ENCODE peak calls at places on chromosomes 1 and 21, in nine cellular contexts. B is astrocyte of the cerebellum, U is foreskin fibroblast, K is astrocyte of the spinal cord, Y is lung, G is keratinocyte, A is fibroblast of the aortic adventitia, I is cardiac muscle cell, O is stomach. E is an unnamed sample.

GRCh38 chr1:230542054-230542453 is 100.2 kb upstream of the COG2 start:
- DNase-seq in B (no peak), Y (no peak), G (peak), O (no peak), U (no peak), A (no peak), I (peak), K (peak), E (peak)

GRCh38 chr1:89351622-89352311 is 12.1 kb upstream of the GBP6 start:
- DNase-seq in U (no peak), K (no peak), O (no peak), A (no peak), Y (no peak), B (no peak), I (no peak), G (no peak), E (no peak)

GRCh38 chr1:48610628-48611542 is 138.9 kb upstream of the SPATA6 start:
- DNase-seq in Y (no peak), O (peak), I (no peak), G (no peak), U (no peak), A (no peak), K (no peak), B (no peak), E (no peak)

GRCh38 chr1:161736332-161736969 is 13.1 kb upstream of the DUSP12 start:
- DNase-seq in K (peak), I (peak), B (no peak), Y (no peak), G (no peak), A (peak), O (no peak), U (no peak), E (no peak)

GRCh38 chr1:110765640-110766335 is 91.0 kb upstream of the KCNA3 start:
- DNase-seq in O (no peak), A (peak), G (no peak), I (peak), Y (no peak), K (peak), B (peak), U (peak), E (peak)

GRCh38 chr1:1915911-1916835 is 1.1 kb downstream of the CALML6 start:
- DNase-seq in B (no peak), Y (no peak), K (no peak), U (no peak), G (no peak), O (peak), A (no peak), I (no peak), E (no peak)

GRCh38 chr1:180765156-180765555 is 133.3 kb downstream of the XPR1 start:
- DNase-seq in O (no peak), Y (no peak), K (no peak), I (peak), U (no peak), A (peak), B (no peak), G (no peak), E (peak)

GRCh38 chr1:29145739-29146437 is 22.2 kb upstream of the TMEM200B start:
- DNase-seq in Y (no peak), K (peak), O (peak), A (peak), B (peak), I (peak), G (no peak), U (peak), E (peak)

GRCh38 chr1:193457676-193458075 is 271.3 kb upstream of the B3GALT2 start:
- DNase-seq in Y (no peak), O (no peak), I (no peak), U (peak), A (no peak), B (no peak), K (no peak), G (no peak), E (no peak)

GRCh38 chr1:23343246-23344110 is 606 bp downstream of the HNRNPR start:
- DNase-seq in A (peak), O (peak), G (no peak), U (peak), I (peak), B (no peak), Y (no peak), K (peak), E (peak)

GRCh38 chr1:171476829-171477228 is 8.5 kb upstream of the PRRC2C start:
- DNase-seq in K (no peak), I (no peak), B (no peak), Y (no peak), U (no peak), G (no peak), O (no peak), A (no peak), E (no peak)

GRCh38 chr1:77590653-77591052 is 91.8 kb downstream of the ZZZ3 start:
- DNase-seq in U (no peak), B (no peak), A (no peak), O (no peak), K (no peak), G (no peak), I (no peak), Y (no peak), E (no peak)

GRCh38 chr1:94122201-94122970 is 1.4 kb upstream of the ABCA4 start:
- DNase-seq in I (peak), B (no peak), G (no peak), A (peak), O (no peak), Y (no peak), K (peak), U (no peak), E (peak)

GRCh38 chr21:41779659-41780058 is 12.8 kb upstream of the RIPK4 start:
- DNase-seq in B (no peak), U (no peak), I (no peak), Y (no peak), G (no peak), A (no peak), K (no peak), O (peak), E (no peak)

GRCh38 chr21:43917515-43918384 is 52.7 kb downstream of the AGPAT3 start:
- DNase-seq in G (no peak), U (no peak), I (no peak), K (no peak), Y (no peak), O (peak), A (no peak), B (no peak), E (no peak)

GRCh38 chr1:99171126-99171813 is 93.0 kb upstream of the PLPPR4 start:
- DNase-seq in B (no peak), U (no peak), G (no peak), Y (no peak), A (no peak), I (no peak), K (no peak), O (no peak), E (no peak)

GRCh38 chr1:241605146-241605805 is 34.9 kb downstream of the CHML start:
- DNase-seq in G (no peak), O (no peak), Y (no peak), K (no peak), A (no peak), U (no peak), I (peak), B (no peak), E (peak)

GRCh38 chr1:2928733-2929325 is 92.4 kb upstream of the ACTRT2 start:
- DNase-seq in K (no peak), B (no peak), O (no peak), U (no peak), Y (no peak), A (no peak), I (no peak), G (no peak), E (no peak)

GRCh38 chr1:23625459-23625858 is 66.1 kb upstream of the RPL11 start:
- DNase-seq in B (no peak), I (no peak), U (no peak), O (no peak), G (no peak), A (no peak), Y (no peak), K (no peak), E (no peak)

GRCh38 chr1:67791686-67792475 is 41.4 kb downstream of the GNG12 start:
- DNase-seq in I (peak), B (peak), A (peak), G (no peak), K (peak), U (peak), O (no peak), Y (no peak), E (peak)

GRCh38 chr1:201970334-201971159 is 11.9 kb upstream of the RNPEP start:
- DNase-seq in U (no peak), K (peak), B (no peak), O (no peak), G (no peak), Y (no peak), A (no peak), I (peak), E (peak)

GRCh38 chr1:207873055-207873890 is 37.7 kb downstream of the CD34 start:
- DNase-seq in I (no peak), U (no peak), K (no peak), G (no peak), A (no peak), Y (no peak), B (no peak), O (no peak), E (no peak)

GRCh38 chr21:45276620-45277019 is 11.1 kb downstream of the POFUT2 start:
- DNase-seq in U (no peak), K (no peak), Y (no peak), B (no peak), A (no peak), G (no peak), O (peak), I (no peak), E (no peak)

GRCh38 chr1:92822907-92823306 is 8.9 kb upstream of the RPL5 start:
- DNase-seq in O (no peak), K (peak), I (peak), U (peak), G (no peak), A (peak), B (no peak), Y (no peak), E (peak)

GRCh38 chr21:34072145-34073031 is 990 bp upstream of the MRPS6 start:
- DNase-seq in Y (peak), I (no peak), K (no peak), O (peak), U (no peak), A (no peak), B (no peak), G (no peak), E (no peak)

GRCh38 chr1:192527950-192528349 is 47.6 kb upstream of the RGS1 start:
- DNase-seq in I (no peak), U (no peak), B (no peak), Y (no peak), O (no peak), K (no peak), G (no peak), A (no peak), E (no peak)

GRCh38 chr1:59081181-59081580 is 215.7 kb upstream of the FGGY start:
- DNase-seq in A (no peak), K (no peak), U (no peak), Y (no peak), B (no peak), O (no peak), I (no peak), G (no peak), E (no peak)

GRCh38 chr21:36471254-36471723 is 8.6 kb downstream of the CLDN14 start:
- DNase-seq in Y (no peak), G (no peak), A (peak), I (no peak), U (no peak), B (peak), O (no peak), K (peak), E (peak)

GRCh38 chr1:178612261-178612660 is 99.4 kb downstream of the TEX35 start:
- DNase-seq in A (peak), G (no peak), U (no peak), B (peak), K (peak), I (peak), O (no peak), Y (no peak), E (peak)

GRCh38 chr1:10607228-10607627 is 132.5 kb downstream of the PEX14 start:
- DNase-seq in O (no peak), I (no peak), U (no peak), K (peak), A (no peak), G (no peak), B (no peak), Y (no peak), E (peak)

DNA sequence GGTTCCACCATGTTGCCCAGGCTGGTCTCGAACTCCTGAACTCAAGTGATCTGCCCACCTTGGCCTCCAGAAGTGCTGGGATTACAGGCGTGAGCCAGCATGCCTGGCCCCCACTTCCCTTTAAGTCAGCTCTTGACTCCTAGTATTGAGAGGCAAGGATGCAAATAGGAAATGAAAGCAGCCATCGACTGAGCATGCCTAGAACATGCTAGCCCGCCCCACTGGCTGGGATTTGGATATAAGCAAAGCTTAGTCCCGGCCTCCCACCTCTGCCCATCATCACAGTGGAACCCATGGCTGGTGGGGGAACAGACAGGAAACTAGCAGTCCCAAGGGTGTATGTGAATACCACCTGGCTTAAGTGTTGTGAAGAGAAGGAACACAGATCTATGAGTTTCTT is 10.5 kb downstream of the C1orf167 start:
- DNase-seq in A (no peak), G (no peak), B (no peak), K (no peak), O (no peak), Y (no peak), U (no peak), I (no peak), E (no peak)
- TF ChIP-seq CTCF in A (no peak), G (no peak), B (no peak), K (no peak), O (no peak), Y (no peak), U (no peak), I (no peak), E (no peak)

DNA sequence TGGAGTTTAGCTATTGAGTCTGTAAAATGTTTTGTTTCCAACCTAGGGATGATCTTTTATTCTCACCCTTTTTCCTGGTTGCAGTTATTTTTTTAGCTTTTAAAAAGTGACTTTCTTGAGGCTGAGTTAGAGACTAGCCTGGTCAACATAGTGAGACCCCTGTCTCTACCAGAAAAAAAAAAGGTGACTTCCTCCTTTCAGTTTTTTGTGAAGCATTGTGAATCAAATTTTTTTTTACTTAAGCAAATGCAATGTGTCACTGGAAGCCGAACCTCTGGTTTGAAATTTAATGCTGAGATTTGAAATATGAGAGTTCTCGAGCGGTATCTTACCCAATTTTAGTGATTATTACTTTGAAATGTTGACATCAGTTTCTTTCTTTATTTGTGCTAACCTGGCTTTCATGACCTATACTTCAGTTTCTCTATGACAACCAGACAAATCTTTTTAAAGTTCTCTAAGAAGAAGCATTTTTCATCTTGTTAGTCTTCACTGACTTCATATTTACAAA is 3.6 kb downstream of the CAP1 start:
- DNase-seq in U (no peak), A (no peak), O (no peak), B (no peak), K (no peak), I (no peak), Y (no peak), G (no peak), E (peak)
- H3K4me3 ChIP-seq in U (no peak), A (no peak), O (peak), B (no peak), K (no peak), I (no peak), Y (no peak), G (no peak), E (no peak)

DNA sequence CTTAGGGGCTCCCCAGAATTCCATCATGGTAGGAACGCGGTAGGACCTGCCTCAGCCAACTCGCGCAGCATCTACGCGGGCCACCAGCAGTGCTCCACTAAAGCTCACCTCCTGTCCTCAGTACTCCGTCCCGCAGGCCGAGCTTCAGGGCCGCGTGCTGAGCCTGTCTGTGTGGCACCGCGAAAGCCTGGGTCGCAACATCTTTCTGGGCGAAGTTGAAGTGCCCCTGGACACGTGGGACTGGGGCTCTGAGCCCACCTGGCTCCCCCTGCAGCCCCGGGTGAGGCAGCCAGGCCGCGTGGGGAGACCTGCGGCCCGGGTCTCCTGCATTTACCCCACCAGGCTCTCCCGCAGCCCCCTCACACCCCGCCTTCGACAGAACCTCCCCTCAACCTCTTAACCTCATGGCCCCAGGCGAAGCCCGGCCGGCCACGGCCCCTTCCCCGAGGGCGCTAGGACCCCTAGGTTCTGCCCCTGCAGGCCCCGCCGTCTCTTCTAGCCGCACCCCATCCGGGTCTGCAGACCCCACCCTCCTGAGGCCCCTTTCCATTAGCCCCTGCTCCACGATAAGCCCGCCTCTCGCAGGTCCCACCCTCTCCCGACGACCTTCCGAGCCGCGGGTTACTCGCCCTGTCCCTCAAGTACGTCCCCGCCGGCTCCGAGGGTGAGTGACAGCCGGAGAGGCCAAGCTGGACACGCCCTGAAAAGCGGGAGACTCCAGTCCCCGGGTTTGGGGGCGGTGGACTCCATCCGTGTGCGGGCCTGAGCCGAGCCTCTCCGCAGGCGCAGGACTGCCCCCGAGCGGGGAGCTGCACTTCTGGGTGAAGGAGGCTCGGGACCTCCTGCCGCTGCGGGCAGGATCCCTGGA is 9.1 kb downstream of the SYTL1 start:
- DNase-seq in K (peak), I (peak), G (no peak), B (no peak), A (no peak), O (no peak), Y (no peak), U (no peak), E (peak)
- TF ChIP-seq CTCF in K (peak), I (peak), G (no peak), B (no peak), A (no peak), O (no peak), Y (no peak), U (no peak), E (peak)

GRCh38 chr1:7290971-7291970 is 479.8 kb upstream of the VAMP3 start:
- DNase-seq in O (no peak), B (no peak), I (peak), A (peak), U (peak), K (peak), G (no peak), Y (peak), E (peak)
- H3K4me3 ChIP-seq in O (no peak), B (no peak), I (no peak), A (no peak), U (no peak), K (no peak), G (no peak), Y (no peak), E (no peak)